ENCODE peak calls at places on chromosomes 11 and 22, in four cellular contexts. H is A549, E is HepG2, J is GM12878. Q is an unnamed sample.

GRCh38 chr11:112012877-112013276 is 12.3 kb upstream of the DLAT start:
- DNase-seq in H (no peak), E (peak; percentile 8), J (no peak), Q (no peak)

GRCh38 chr11:68302256-68303054 is 9.9 kb upstream of the LRP5 start:
- DNase-seq in H (peak; percentile 63), E (peak; percentile 71), J (no peak), Q (peak; percentile 15)

GRCh38 chr22:49749885-49750510 is 77.7 kb downstream of the BRD1 start:
- DNase-seq in H (no peak), E (no peak), J (no peak), Q (peak; percentile 28)

GRCh38 chr22:48253573-48253972 is 1491.1 kb downstream of the TBC1D22A start:
- DNase-seq in H (no peak), E (no peak), J (no peak), Q (no peak)

GRCh38 chr11:69653406-69653960 is 12.5 kb downstream of the CCND1 start:
- DNase-seq in H (no peak), E (no peak), J (no peak), Q (no peak)

GRCh38 chr11:33912405-33913361 is 20.8 kb upstream of the LMO2 start:
- DNase-seq in H (peak; percentile 66), E (no peak), J (peak; percentile 82), Q (no peak)

GRCh38 chr11:15896026-15896425 is 460.3 kb downstream of the SOX6 start:
- DNase-seq in H (no peak), E (no peak), J (no peak), Q (no peak)

GRCh38 chr22:38177044-38177443 is 4.6 kb downstream of the PLA2G6 start:
- DNase-seq in H (no peak), E (no peak), J (no peak), Q (no peak)

GRCh38 chr22:49956418-49956770 is 4.2 kb upstream of the PIM3 start:
- DNase-seq in H (no peak), E (no peak), J (no peak), Q (no peak)

GRCh38 chr11:113623114-113623513 is 83.0 kb downstream of the TMPRSS5 start:
- DNase-seq in H (no peak), E (no peak), J (no peak), Q (no peak)

GRCh38 chr22:36156515-36157419 is 3.8 kb downstream of the APOL3 start:
- DNase-seq in H (no peak), E (peak; percentile 41), J (no peak), Q (no peak)

GRCh38 chr11:102869354-102869753 is 5.4 kb downstream of the MMP12 start:
- DNase-seq in H (peak; percentile 31), E (no peak), J (no peak), Q (no peak)

GRCh38 chr11:113957016-113957415 is 17.9 kb upstream of the HTR3A start:
- DNase-seq in H (no peak), E (no peak), J (no peak), Q (no peak)

GRCh38 chr11:48207881-48208280 is 8.7 kb upstream of the OR4B1 start:
- DNase-seq in H (no peak), E (no peak), J (no peak), Q (no peak)

GRCh38 chr11:120717042-120717441 is 205.5 kb downstream of the GRIK4 start:
- DNase-seq in H (no peak), E (no peak), J (no peak), Q (no peak)

GRCh38 chr11:615453-616319 is at the start of gene IRF7:
- DNase-seq in H (peak; percentile 90), E (no peak), J (peak; percentile 89), Q (peak; percentile 96)

DNA sequence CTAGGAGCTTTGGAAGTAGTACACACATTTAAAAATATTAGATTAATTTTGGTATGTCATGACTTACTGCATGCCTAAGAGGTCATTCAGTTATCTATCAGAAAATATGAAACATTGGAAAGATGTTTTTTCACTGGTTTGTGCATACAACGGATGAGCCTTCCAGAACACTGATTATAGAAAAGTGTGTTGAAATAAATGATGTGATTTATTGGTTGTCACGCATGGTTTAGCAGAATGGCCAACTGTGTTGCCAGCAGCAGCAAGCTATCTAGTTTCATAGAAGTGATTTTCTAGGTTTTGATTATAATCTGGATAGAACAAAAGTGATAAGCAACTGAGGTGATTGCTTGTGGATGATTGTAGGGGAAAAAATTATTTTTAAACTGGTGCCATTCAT is 53.6 kb downstream of the DDX10 start:
- DNase-seq in H (no peak), E (no peak), J (no peak), Q (no peak)
- TF ChIP-seq PBX3 in H (no peak), E (no peak), J (no peak), Q (no peak)

GRCh38 chr11:45145421-45146071 is 893 bp upstream of the PRDM11 start:
- DNase-seq in H (no peak), E (no peak), J (no peak), Q (no peak)
- TF ChIP-seq SMC3 in H (no peak), E (no peak), J (no peak), Q (no peak)

GRCh38 chr11:22479986-22480740 is 142.0 kb downstream of the SLC17A6 start:
- DNase-seq in H (no peak), E (no peak), J (no peak), Q (no peak)
- TF ChIP-seq PBX3 in H (no peak), E (no peak), J (no peak), Q (no peak)

GRCh38 chr22:20002661-20003060 is 14.0 kb downstream of the ARVCF start:
- DNase-seq in H (no peak), E (no peak), J (no peak), Q (no peak)
- TF ChIP-seq SMC3 in H (no peak), E (no peak), J (no peak), Q (no peak)

Q was measured in SK-N-SH.